ENCODE peak calls at places on chromosome 22, in eight cellular contexts. G is mammary epithelial cell; Q is SK-N-SH; U is body of pancreas; H is dorsolateral prefrontal cortex; O is CD8-positive, alpha-beta T cell; J is heart right ventricle; N is HCT116. L is an unnamed sample. For H3K27me3, the result is how much of the 10 kb centered on the place peaks cover.

GRCh38 chr22:29167032-29167911 is 38.4 kb upstream of the EMID1 start:
- DNase-seq in G (no peak), Q (no peak), U (no peak), H (no peak), O (peak), J (no peak), N (no peak), L (no peak)

GRCh38 chr22:44431256-44431655 is 66.8 kb downstream of the RTL6 start:
- DNase-seq in G (no peak), Q (no peak), U (no peak), H (no peak), O (no peak), J (no peak), N (no peak), L (no peak)

GRCh38 chr22:25404923-25405853 is 159.3 kb upstream of the GRK3 start:
- DNase-seq in G (peak), Q (peak), U (peak), H (peak), O (peak), J (peak), N (no peak), L (peak)

GRCh38 chr22:23829845-23830372 is 8.9 kb downstream of the DERL3 start:
- DNase-seq in G (no peak), Q (peak), U (no peak), H (no peak), O (no peak), J (no peak), N (no peak), L (no peak)

GRCh38 chr22:44098021-44098739 is 74.1 kb downstream of the PARVB start:
- DNase-seq in G (no peak), Q (no peak), U (no peak), H (no peak), O (no peak), J (no peak), N (no peak), L (no peak)

GRCh38 chr22:41177626-41178424 is 27.3 kb upstream of the L3MBTL2 start:
- DNase-seq in G (no peak), Q (no peak), U (no peak), H (no peak), O (no peak), J (no peak), N (no peak), L (no peak)

GRCh38 chr22:26707090-26707489 is 49.7 kb downstream of the MIAT start:
- DNase-seq in G (no peak), Q (no peak), U (no peak), H (no peak), O (no peak), J (no peak), N (no peak), L (no peak)

GRCh38 chr22:25509391-25509791 is 55.1 kb upstream of the GRK3 start:
- DNase-seq in G (peak), Q (no peak), U (peak), H (no peak), O (no peak), J (no peak), N (no peak), L (no peak)

GRCh38 chr22:49848690-49849160 is 4.9 kb upstream of the ZBED4 start:
- DNase-seq in G (no peak), Q (peak), U (no peak), H (no peak), O (no peak), J (no peak), N (no peak), L (no peak)

GRCh38 chr22:48945621-48946458 is 881.8 kb downstream of the BRD1 start:
- DNase-seq in G (no peak), Q (no peak), U (no peak), H (no peak), O (no peak), J (no peak), N (no peak), L (no peak)

GRCh38 chr22:39935116-39935515 is 25.1 kb upstream of the TMA7B start:
- DNase-seq in G (no peak), Q (no peak), U (no peak), H (no peak), O (no peak), J (no peak), N (no peak), L (no peak)
- H3K27me3 ChIP-seq in G (under half), Q (under half), U (under half), H (under half), O (under half), J (under half), N (half or more), L (under half)

GRCh38 chr22:46996595-46997310 is 234.3 kb downstream of the TBC1D22A start:
- DNase-seq in G (peak), Q (peak), U (peak), H (no peak), O (no peak), J (no peak), N (no peak), L (no peak)
- TF ChIP-seq CTCF in G (peak), Q (no peak), U (no peak), H (no peak), O (no peak), J (no peak), N (peak), L (no peak)

GRCh38 chr22:19902245-19902699 is 39.3 kb upstream of the COMT start:
- DNase-seq in G (no peak), Q (no peak), U (no peak), H (no peak), O (no peak), J (no peak), N (no peak), L (no peak)
- H3K27ac ChIP-seq in G (no peak), Q (peak), U (no peak), H (no peak), O (no peak), J (no peak), N (no peak), L (no peak)

GRCh38 chr22:36068776-36069344 is 40.2 kb upstream of the RBFOX2 start:
- DNase-seq in G (no peak), Q (no peak), U (no peak), H (no peak), O (no peak), J (no peak), N (no peak), L (no peak)
- H3K27me3 ChIP-seq in G (under half), Q (under half), U (under half), H (under half), O (under half), J (under half), N (under half), L (under half)

DNA sequence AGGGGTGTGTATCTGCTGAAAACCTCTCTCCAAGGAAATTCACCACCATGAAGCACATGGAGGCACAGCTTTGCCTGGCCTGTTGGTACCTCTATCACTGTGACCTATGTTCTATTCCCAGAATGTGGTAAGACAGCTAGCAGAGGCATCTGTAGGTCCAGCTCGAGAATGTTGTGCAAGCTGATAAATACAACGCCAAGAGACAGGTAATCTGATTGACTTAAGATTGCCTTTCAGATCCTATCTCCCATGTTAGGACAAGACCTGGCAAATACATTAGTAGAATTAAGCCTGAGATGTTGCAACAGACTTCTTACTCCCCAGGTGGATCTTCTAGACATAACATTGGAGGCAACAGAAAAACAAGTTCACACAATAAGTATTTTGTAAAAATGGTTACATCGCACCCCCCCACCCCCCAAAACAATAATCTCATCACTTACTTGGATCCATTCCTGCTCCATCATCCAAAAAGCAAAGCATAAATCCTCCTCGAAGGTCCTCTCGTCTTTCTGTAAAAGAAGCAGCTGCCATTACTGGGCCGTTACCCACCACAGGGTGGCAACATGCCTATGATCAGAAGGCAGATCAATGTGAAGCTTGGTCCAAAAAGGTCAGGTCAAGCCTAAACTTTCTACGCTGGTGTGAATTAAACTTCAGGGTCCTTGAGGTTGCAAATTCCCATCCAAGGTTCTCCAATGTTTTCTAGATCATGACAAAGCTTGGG is 18.5 kb downstream of the MORC2 start:
- DNase-seq in G (peak), Q (no peak), U (no peak), H (no peak), O (no peak), J (no peak), N (no peak), L (no peak)
- TF ChIP-seq CTCF in G (no peak), Q (no peak), U (no peak), H (no peak), O (no peak), J (no peak), N (peak), L (no peak)